ENCODE peak calls at places on chromosomes 12 and 14, in ten cellular contexts. L is HCT116, F is tibial nerve, Q is Peyer's patch, Z is A549, Y is adrenal gland, R is endothelial cell of umbilical vein, E is GM12878, S is body of pancreas, B is upper lobe of left lung. I is an unnamed sample.
A peak's percentile ranks its signal among the peaks of the same experiment; 100 is the strongest.

GRCh38 chr12:98896938-98897337 is 251.8 kb downstream of the APAF1 start:
- DNase-seq in L (no peak), F (no peak), Q (no peak), Z (no peak), Y (no peak), R (no peak), E (no peak), S (no peak), B (no peak), I (no peak)

GRCh38 chr12:43805149-43805856 is 814 bp downstream of the TWF1 start:
- DNase-seq in L (no peak), F (no peak), Q (no peak), Z (peak; percentile 17), Y (no peak), R (no peak), E (no peak), S (no peak), B (no peak), I (no peak)

GRCh38 chr12:96902076-96902475 is 5.0 kb upstream of the NEDD1 start:
- DNase-seq in L (no peak), F (no peak), Q (no peak), Z (peak; percentile 48), Y (no peak), R (no peak), E (no peak), S (no peak), B (no peak), I (no peak)

GRCh38 chr12:79326663-79327062 is 364.1 kb downstream of the PAWR start:
- DNase-seq in L (no peak), F (no peak), Q (no peak), Z (peak; percentile 48), Y (no peak), R (no peak), E (no peak), S (no peak), B (no peak), I (no peak)

GRCh38 chr14:67432088-67432564 is 20.2 kb upstream of the PLEK2 start:
- DNase-seq in L (no peak), F (no peak), Q (no peak), Z (no peak), Y (no peak), R (no peak), E (no peak), S (no peak), B (no peak), I (no peak)

GRCh38 chr14:92649934-92650545 is 98.4 kb downstream of the LGMN start:
- DNase-seq in L (no peak), F (peak; percentile 68), Q (peak; percentile 73), Z (no peak), Y (peak; percentile 68), R (no peak), E (no peak), S (peak; percentile 35), B (peak; percentile 95), I (no peak)

GRCh38 chr14:30966415-30967363 is 58.8 kb upstream of the AP4S1 start:
- DNase-seq in L (peak; percentile 86), F (no peak), Q (no peak), Z (peak; percentile 53), Y (no peak), R (no peak), E (no peak), S (no peak), B (no peak), I (no peak)

GRCh38 chr14:57897148-57897547 is 31.3 kb upstream of the SLC35F4 start:
- DNase-seq in L (no peak), F (no peak), Q (no peak), Z (no peak), Y (no peak), R (no peak), E (no peak), S (no peak), B (no peak), I (no peak)

GRCh38 chr14:93964820-93965286 is 11.5 kb downstream of the ASB2 start:
- DNase-seq in L (no peak), F (no peak), Q (no peak), Z (no peak), Y (no peak), R (no peak), E (no peak), S (no peak), B (no peak), I (no peak)

GRCh38 chr14:93963692-93964091 is 12.7 kb downstream of the ASB2 start:
- DNase-seq in L (no peak), F (no peak), Q (no peak), Z (no peak), Y (no peak), R (no peak), E (no peak), S (no peak), B (no peak), I (no peak)

GRCh38 chr14:93964281-93964680 is 12.1 kb downstream of the ASB2 start:
- DNase-seq in L (no peak), F (no peak), Q (no peak), Z (no peak), Y (no peak), R (no peak), E (no peak), S (no peak), B (no peak), I (no peak)

GRCh38 chr14:93965968-93966474 is 10.3 kb downstream of the ASB2 start:
- DNase-seq in L (no peak), F (no peak), Q (no peak), Z (no peak), Y (no peak), R (no peak), E (no peak), S (no peak), B (no peak), I (no peak)

GRCh38 chr14:93965287-93965821 is 11.0 kb downstream of the ASB2 start:
- DNase-seq in L (no peak), F (no peak), Q (no peak), Z (peak; percentile 13), Y (no peak), R (no peak), E (no peak), S (no peak), B (no peak), I (no peak)
- H3K4me1 ChIP-seq in L (peaks cover 43% of the 10 kb centered on the region), F (peaks cover 31% of the 10 kb centered on the region), Q (peaks cover 28% of the 10 kb centered on the region), Z (peaks cover 14% of the 10 kb centered on the region), Y (peaks cover 3% of the 10 kb centered on the region), R (no peaks in the 10 kb centered on the region), E (peaks cover 98% of the 10 kb centered on the region), S (no peaks in the 10 kb centered on the region), B (peaks cover 16% of the 10 kb centered on the region), I (peaks cover 5% of the 10 kb centered on the region)

DNA sequence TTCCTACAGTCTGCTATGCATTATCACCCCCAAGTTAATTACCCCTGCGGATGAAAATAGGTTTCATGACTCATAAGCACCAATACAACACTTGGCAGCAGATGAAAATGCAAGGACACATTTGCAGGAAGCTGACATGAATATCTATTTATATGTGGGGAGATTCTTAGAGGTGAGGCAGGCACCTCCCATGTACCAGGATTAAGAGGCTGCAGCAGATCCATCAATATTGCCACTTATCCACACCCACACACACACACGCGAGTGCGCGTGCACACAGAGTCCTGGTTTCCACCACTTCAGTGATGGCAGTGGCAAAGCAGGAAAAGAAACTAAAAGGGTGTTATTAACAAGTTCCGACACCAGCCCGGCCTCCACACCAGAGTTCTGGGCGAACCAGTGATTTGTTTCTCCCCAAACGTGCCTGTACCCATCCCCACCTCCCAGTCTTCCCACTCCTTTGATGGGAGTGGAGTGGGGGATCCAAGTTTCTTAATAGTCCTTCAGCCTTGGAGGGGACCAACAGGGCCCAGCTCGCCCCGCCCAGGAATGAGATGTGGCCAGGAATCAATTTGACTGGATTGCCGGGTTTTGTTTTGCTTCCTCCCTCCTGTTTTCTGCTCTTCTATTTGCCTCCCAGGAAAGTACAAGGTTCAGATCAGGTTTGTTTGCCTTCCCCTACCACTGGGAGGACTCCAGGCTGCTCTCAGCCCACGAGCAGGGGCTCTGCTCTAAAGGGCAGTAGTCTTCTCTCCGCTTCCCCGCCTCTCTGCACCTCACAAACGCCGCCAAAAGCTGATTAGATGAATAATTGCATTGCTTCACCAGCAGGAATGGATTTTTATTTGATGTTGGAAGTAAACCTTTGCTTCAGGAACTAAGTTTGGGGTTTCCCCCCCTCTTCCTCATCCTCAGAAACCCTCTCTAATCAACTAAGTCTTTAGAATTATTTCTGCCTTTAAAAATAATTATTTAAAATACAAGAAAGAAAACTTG is 5.2 kb downstream of the IRF2BPL start:
- DNase-seq in L (no peak), F (no peak), Q (peak; percentile 70), Z (peak; percentile 75), Y (no peak), R (peak; percentile 28), E (no peak), S (peak; percentile 88), B (peak; percentile 57), I (no peak)
- TF ChIP-seq CTCF in L (no peak), F (no peak), Q (peak; percentile 58), Z (no peak), Y (peak; percentile 35), R (no peak), E (peak; percentile 2), S (peak; percentile 82), B (no peak), I (peak; percentile 9)

GRCh38 chr14:69776875-69777453 is 10.0 kb downstream of the SRSF5 start:
- DNase-seq in L (no peak), F (no peak), Q (no peak), Z (no peak), Y (no peak), R (no peak), E (no peak), S (no peak), B (no peak), I (no peak)

GRCh38 chr14:69773571-69774276 is 6.8 kb downstream of the SRSF5 start:
- DNase-seq in L (no peak), F (no peak), Q (no peak), Z (no peak), Y (no peak), R (no peak), E (no peak), S (no peak), B (no peak), I (no peak)

GRCh38 chr14:69771136-69771535 is 4.2 kb downstream of the SRSF5 start:
- DNase-seq in L (no peak), F (no peak), Q (no peak), Z (no peak), Y (no peak), R (no peak), E (no peak), S (no peak), B (no peak), I (no peak)

GRCh38 chr14:69772082-69773017 is 5.4 kb downstream of the SRSF5 start:
- DNase-seq in L (no peak), F (no peak), Q (no peak), Z (no peak), Y (no peak), R (no peak), E (no peak), S (no peak), B (no peak), I (no peak)

DNA sequence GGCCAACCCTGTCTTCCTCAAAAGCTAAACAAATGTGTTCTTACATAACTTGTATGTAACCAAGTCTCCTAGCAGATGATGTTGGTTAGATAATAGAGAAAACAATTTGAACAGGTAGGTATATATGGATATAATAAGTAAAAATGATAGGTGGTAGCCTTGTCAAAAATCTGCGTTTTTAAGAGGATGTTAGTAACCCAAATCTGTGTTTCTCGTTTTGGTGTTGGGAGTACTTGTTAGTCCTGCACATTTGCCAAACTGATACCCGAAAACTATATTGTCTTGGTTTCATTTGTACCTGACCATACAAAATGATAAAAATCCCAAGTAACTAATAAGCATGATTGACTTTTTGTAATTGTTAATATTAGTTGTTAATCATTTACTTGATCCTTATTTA is 8.1 kb downstream of the SRSF5 start:
- DNase-seq in L (no peak), F (no peak), Q (no peak), Z (no peak), Y (no peak), R (no peak), E (no peak), S (no peak), B (no peak), I (no peak)
- TF ChIP-seq POLR2A in L (no peak), F (no peak), Q (no peak), Z (no peak), Y (no peak), R (no peak), E (peak; percentile 4), S (no peak), B (no peak), I (no peak)

DNA sequence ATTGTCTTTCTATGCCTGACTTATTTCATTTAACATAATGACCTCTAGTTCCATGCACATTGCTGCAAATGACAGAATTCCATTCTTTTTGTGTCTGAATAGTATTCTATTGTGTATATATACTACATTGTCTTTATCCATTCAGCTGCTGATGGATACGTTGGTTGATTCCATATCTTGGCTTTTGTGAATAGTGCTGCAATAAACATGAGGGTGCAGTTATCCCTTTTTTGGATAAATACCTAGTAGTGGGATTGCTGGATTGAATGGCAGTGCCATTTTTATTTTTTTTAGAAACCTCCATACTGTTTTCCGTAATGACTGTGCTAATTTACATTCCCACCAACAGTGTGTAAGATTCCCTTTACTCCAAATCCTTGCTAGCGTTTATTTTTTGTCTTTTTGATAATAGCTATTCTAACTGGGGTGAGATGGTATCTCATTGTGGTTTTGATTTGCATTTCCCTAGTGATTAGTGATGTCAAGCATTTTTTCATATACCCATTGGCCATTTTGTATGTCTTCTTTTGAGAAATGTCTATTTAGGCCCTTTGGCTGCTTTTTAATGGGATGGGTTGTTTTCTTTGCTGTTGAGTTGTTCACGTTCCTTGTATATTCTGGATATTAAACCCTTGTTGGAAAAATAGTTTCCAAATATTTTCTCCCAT is 2.3 kb downstream of the OAS2 start:
- DNase-seq in L (no peak), F (no peak), Q (no peak), Z (no peak), Y (no peak), R (no peak), E (no peak), S (no peak), B (no peak), I (no peak)
- H3K4me1 ChIP-seq in L (no peaks in the 10 kb centered on the region), F (no peaks in the 10 kb centered on the region), Q (no peaks in the 10 kb centered on the region), Z (no peaks in the 10 kb centered on the region), Y (peaks cover 5% of the 10 kb centered on the region), R (peaks cover 6% of the 10 kb centered on the region), E (peaks cover 13% of the 10 kb centered on the region), S (no peaks in the 10 kb centered on the region), B (peaks cover 24% of the 10 kb centered on the region), I (peaks cover 25% of the 10 kb centered on the region)